ENCODE peak calls at places on chromosomes 5 and 9, in ten cellular contexts. A is NCI-H748 treated with DMSO at 0.1 percent for 48 hours; Y is germinal center; H is stimulated activated CD4-positive, alpha-beta T cell treated with anti-CD3 and anti-CD28 coated beads, Interleukin-1b, Interleukin-23, amount 100 ng/mL, for 4 hours; P is NCI-H146; W is amniotic epithelial cell; Z is effector CD4-positive, alpha-beta T cell; O is fibroblast of mammary gland; Q is smooth muscle cell of the brain vasculature; G is nucleus accumbens. R is an unnamed sample.

GRCh38 chr5:72556351-72557146 is 49.3 kb upstream of the ZNF366 start:
- DNase-seq in A (peak; percentile 90), Y (peak; percentile 45), H (peak; percentile 26), P (peak; percentile 44), W (peak; percentile 67), Z (no peak), O (peak; percentile 63), Q (peak; percentile 23), G (peak; percentile 9), R (peak; percentile 87)

GRCh38 chr9:87327567-87328125 is 170.0 kb upstream of the DAPK1 start:
- DNase-seq in A (no peak), Y (no peak), H (no peak), P (no peak), W (peak; percentile 34), Z (no peak), O (no peak), Q (no peak), G (no peak), R (no peak)

GRCh38 chr5:163248333-163248732 is 189.1 kb upstream of the CCNG1 start:
- DNase-seq in A (no peak), Y (no peak), H (no peak), P (no peak), W (no peak), Z (no peak), O (no peak), Q (no peak), G (no peak), R (no peak)

GRCh38 chr5:72156921-72157320 is 49.6 kb downstream of the MAP1B start:
- DNase-seq in A (no peak), Y (no peak), H (no peak), P (no peak), W (peak; percentile 97), Z (no peak), O (peak; percentile 99), Q (no peak), G (no peak), R (no peak)

GRCh38 chr9:98401140-98402025 is 145.9 kb upstream of the TBC1D2 start:
- DNase-seq in A (no peak), Y (no peak), H (no peak), P (no peak), W (peak; percentile 70), Z (no peak), O (no peak), Q (no peak), G (no peak), R (no peak)

GRCh38 chr5:77973253-77973609 is 197.1 kb upstream of the TBCA start:
- DNase-seq in A (no peak), Y (no peak), H (no peak), P (no peak), W (no peak), Z (no peak), O (no peak), Q (no peak), G (no peak), R (no peak)

GRCh38 chr9:119451426-119451825 is 82.2 kb upstream of the BRINP1 start:
- DNase-seq in A (no peak), Y (no peak), H (no peak), P (no peak), W (no peak), Z (no peak), O (no peak), Q (no peak), G (no peak), R (no peak)

GRCh38 chr9:91727316-91727861 is 222.6 kb downstream of the ROR2 start:
- DNase-seq in A (peak; percentile 15), Y (peak; percentile 68), H (no peak), P (no peak), W (peak; percentile 55), Z (no peak), O (peak; percentile 59), Q (no peak), G (no peak), R (no peak)

GRCh38 chr9:89312154-89312616 is 1.2 kb downstream of the CKS2 start:
- DNase-seq in A (peak; percentile 3), Y (no peak), H (no peak), P (no peak), W (no peak), Z (no peak), O (no peak), Q (no peak), G (no peak), R (no peak)

GRCh38 chr5:58764199-58764598 is 181.3 kb downstream of the RAB3C start:
- DNase-seq in A (no peak), Y (no peak), H (no peak), P (no peak), W (no peak), Z (no peak), O (peak; percentile 20), Q (no peak), G (no peak), R (no peak)

GRCh38 chr9:133844876-133845658 is 106.9 kb upstream of the SARDH start:
- DNase-seq in A (no peak), Y (no peak), H (no peak), P (no peak), W (no peak), Z (no peak), O (peak; percentile 25), Q (no peak), G (no peak), R (peak; percentile 82)

GRCh38 chr9:89534464-89534863 is 36.6 kb upstream of the SEMA4D start:
- DNase-seq in A (no peak), Y (no peak), H (no peak), P (no peak), W (no peak), Z (no peak), O (no peak), Q (no peak), G (no peak), R (no peak)

GRCh38 chr9:22528485-22528884 is 81.9 kb downstream of the DMRTA1 start:
- DNase-seq in A (peak; percentile 17), Y (no peak), H (no peak), P (peak; percentile 53), W (peak; percentile 0), Z (no peak), O (peak; percentile 56), Q (no peak), G (no peak), R (no peak)

GRCh38 chr5:37737326-37738056 is 102.3 kb downstream of the GDNF start:
- DNase-seq in A (no peak), Y (no peak), H (no peak), P (no peak), W (no peak), Z (no peak), O (no peak), Q (no peak), G (no peak), R (no peak)

GRCh38 chr5:120538149-120538548 is 74.0 kb downstream of the PRR16 start:
- DNase-seq in A (no peak), Y (no peak), H (no peak), P (no peak), W (peak; percentile 27), Z (no peak), O (peak; percentile 88), Q (no peak), G (no peak), R (no peak)

GRCh38 chr5:442335-443238 is at the start of gene EXOC3:
- DNase-seq in A (peak; percentile 69), Y (peak; percentile 90), H (peak; percentile 72), P (peak; percentile 75), W (peak; percentile 50), Z (peak; percentile 64), O (peak; percentile 52), Q (no peak), G (peak; percentile 71), R (peak; percentile 91)

GRCh38 chr5:79511945-79512493 is 1.9 kb downstream of the HOMER1 start:
- DNase-seq in A (no peak), Y (no peak), H (no peak), P (no peak), W (no peak), Z (no peak), O (peak; percentile 14), Q (no peak), G (no peak), R (no peak)

GRCh38 chr5:179603308-179603707 is 20.2 kb downstream of the HNRNPH1 start:
- DNase-seq in A (no peak), Y (no peak), H (no peak), P (no peak), W (no peak), Z (no peak), O (no peak), Q (no peak), G (no peak), R (peak; percentile 62)

GRCh38 chr5:110757118-110757729 is 18.4 kb downstream of the SLC25A46 start:
- DNase-seq in A (peak; percentile 34), Y (no peak), H (no peak), P (peak; percentile 11), W (peak; percentile 50), Z (peak; percentile 24), O (peak; percentile 63), Q (peak; percentile 32), G (no peak), R (no peak)

GRCh38 chr9:117290809-117291208 is 124.0 kb downstream of the ASTN2 start:
- DNase-seq in A (no peak), Y (no peak), H (no peak), P (no peak), W (no peak), Z (no peak), O (peak; percentile 8), Q (no peak), G (no peak), R (no peak)

GRCh38 chr5:140362875-140363630 is 3.1 kb downstream of the SLC4A9 start:
- DNase-seq in A (peak; percentile 29), Y (peak; percentile 84), H (peak; percentile 80), P (peak; percentile 65), W (peak; percentile 43), Z (peak; percentile 74), O (peak; percentile 58), Q (no peak), G (peak; percentile 40), R (peak; percentile 92)

GRCh38 chr9:134317431-134318414 is 8.5 kb upstream of the RXRA start:
- DNase-seq in A (no peak), Y (no peak), H (no peak), P (no peak), W (peak; percentile 49), Z (no peak), O (peak; percentile 10), Q (no peak), G (no peak), R (peak; percentile 47)

GRCh38 chr9:12667892-12668291 is 25.3 kb upstream of the TYRP1 start:
- DNase-seq in A (no peak), Y (no peak), H (no peak), P (no peak), W (no peak), Z (no peak), O (no peak), Q (no peak), G (no peak), R (no peak)

GRCh38 chr5:60248900-60249299 is 355.4 kb upstream of the PDE4D start:
- DNase-seq in A (no peak), Y (peak; percentile 5), H (no peak), P (no peak), W (no peak), Z (no peak), O (no peak), Q (no peak), G (no peak), R (no peak)

GRCh38 chr5:165149439-165149838 is 1644.0 kb downstream of the MAT2B start:
- DNase-seq in A (no peak), Y (no peak), H (no peak), P (peak; percentile 29), W (no peak), Z (no peak), O (no peak), Q (no peak), G (no peak), R (no peak)

GRCh38 chr9:123389070-123389469 is 33.1 kb downstream of the CRB2 start:
- DNase-seq in A (no peak), Y (no peak), H (no peak), P (no peak), W (no peak), Z (no peak), O (no peak), Q (no peak), G (no peak), R (no peak)

GRCh38 chr9:1366300-1366699 is 316.1 kb downstream of the DMRT2 start:
- DNase-seq in A (no peak), Y (no peak), H (no peak), P (no peak), W (no peak), Z (no peak), O (no peak), Q (no peak), G (no peak), R (no peak)

GRCh38 chr5:66829826-66830225 is 233.6 kb downstream of the MAST4 start:
- DNase-seq in A (no peak), Y (no peak), H (no peak), P (peak; percentile 38), W (peak; percentile 24), Z (no peak), O (peak; percentile 44), Q (no peak), G (no peak), R (no peak)

R was measured in upper lobe of right lung.